ENCODE peak calls at places on chromosomes 2 and 18, in seven cellular contexts. One of them, this sample, is unnamed.

GRCh38 chr2:37666772-37667171 is 4.7 kb downstream of the CDC42EP3 start:
- DNase-seq in CD8-positive, alpha-beta memory T cell: no peak
- DNase-seq in HEK293T: no peak
- DNase-seq in omental fat pad: no peak
- DNase-seq in head of caudate nucleus: no peak
- DNase-seq in T-helper 2 cell: no peak
- DNase-seq in H54: no peak
- DNase-seq in this sample: no peak

GRCh38 chr2:154623819-154624218 is 74.7 kb upstream of the KCNJ3 start:
- DNase-seq in CD8-positive, alpha-beta memory T cell: no peak
- DNase-seq in T-helper 2 cell: no peak
- DNase-seq in head of caudate nucleus: peak
- DNase-seq in HEK293T: peak
- DNase-seq in H54: peak
- DNase-seq in omental fat pad: no peak
- DNase-seq in this sample: peak

GRCh38 chr2:65708129-65708528 is 275.7 kb upstream of the SPRED2 start:
- DNase-seq in T-helper 2 cell: no peak
- DNase-seq in HEK293T: no peak
- DNase-seq in head of caudate nucleus: no peak
- DNase-seq in CD8-positive, alpha-beta memory T cell: no peak
- DNase-seq in H54: no peak
- DNase-seq in omental fat pad: no peak
- DNase-seq in this sample: no peak

GRCh38 chr2:224147174-224147573 is 108.1 kb upstream of the SERPINE2 start:
- DNase-seq in T-helper 2 cell: no peak
- DNase-seq in HEK293T: peak
- DNase-seq in CD8-positive, alpha-beta memory T cell: no peak
- DNase-seq in head of caudate nucleus: no peak
- DNase-seq in H54: no peak
- DNase-seq in omental fat pad: no peak
- DNase-seq in this sample: no peak

GRCh38 chr18:59229681-59230443 is 9.9 kb downstream of the GRP start:
- DNase-seq in omental fat pad: no peak
- DNase-seq in T-helper 2 cell: no peak
- DNase-seq in HEK293T: no peak
- DNase-seq in H54: no peak
- DNase-seq in head of caudate nucleus: no peak
- DNase-seq in CD8-positive, alpha-beta memory T cell: no peak
- DNase-seq in this sample: no peak

GRCh38 chr18:55206941-55207340 is 247.7 kb upstream of the CCDC68 start:
- DNase-seq in CD8-positive, alpha-beta memory T cell: no peak
- DNase-seq in head of caudate nucleus: no peak
- DNase-seq in H54: no peak
- DNase-seq in T-helper 2 cell: no peak
- DNase-seq in omental fat pad: no peak
- DNase-seq in HEK293T: no peak
- DNase-seq in this sample: no peak

GRCh38 chr2:29157131-29157530 is 41.9 kb downstream of the CLIP4 start:
- DNase-seq in HEK293T: no peak
- DNase-seq in H54: no peak
- DNase-seq in head of caudate nucleus: no peak
- DNase-seq in CD8-positive, alpha-beta memory T cell: no peak
- DNase-seq in omental fat pad: no peak
- DNase-seq in T-helper 2 cell: no peak
- DNase-seq in this sample: no peak

GRCh38 chr2:234001380-234001993 is 49.0 kb upstream of the SPP2 start:
- DNase-seq in H54: no peak
- DNase-seq in HEK293T: no peak
- DNase-seq in T-helper 2 cell: no peak
- DNase-seq in omental fat pad: no peak
- DNase-seq in CD8-positive, alpha-beta memory T cell: no peak
- DNase-seq in head of caudate nucleus: no peak
- DNase-seq in this sample: no peak

GRCh38 chr2:209933499-209934458 is 68.7 kb upstream of the RPE start:
- DNase-seq in H54: peak
- DNase-seq in CD8-positive, alpha-beta memory T cell: no peak
- DNase-seq in head of caudate nucleus: peak
- DNase-seq in omental fat pad: no peak
- DNase-seq in HEK293T: no peak
- DNase-seq in T-helper 2 cell: no peak
- DNase-seq in this sample: peak

GRCh38 chr2:208320686-208321085 is 54.6 kb downstream of the PIKFYVE start:
- DNase-seq in omental fat pad: no peak
- DNase-seq in T-helper 2 cell: no peak
- DNase-seq in CD8-positive, alpha-beta memory T cell: no peak
- DNase-seq in H54: no peak
- DNase-seq in head of caudate nucleus: peak
- DNase-seq in HEK293T: no peak
- DNase-seq in this sample: peak

GRCh38 chr2:188693111-188693510 is 281.1 kb upstream of the COL3A1 start:
- DNase-seq in omental fat pad: no peak
- DNase-seq in T-helper 2 cell: no peak
- DNase-seq in head of caudate nucleus: no peak
- DNase-seq in H54: no peak
- DNase-seq in HEK293T: no peak
- DNase-seq in CD8-positive, alpha-beta memory T cell: no peak
- DNase-seq in this sample: no peak

GRCh38 chr18:79569720-79570119 is 109.9 kb upstream of the CTDP1 start:
- DNase-seq in H54: no peak
- DNase-seq in HEK293T: no peak
- DNase-seq in head of caudate nucleus: no peak
- DNase-seq in omental fat pad: peak
- DNase-seq in CD8-positive, alpha-beta memory T cell: no peak
- DNase-seq in T-helper 2 cell: no peak
- DNase-seq in this sample: no peak

This sample was measured in midbrain.